ENCODE peak calls at places on chromosomes 7 and 10, in eight cellular contexts. B, T, J, W, P, H, Z and I are unnamed samples.

GRCh38 chr7:31095286-31096197 is 43.4 kb downstream of the ADCYAP1R1 start:
- DNase-seq in T (peak), J (no peak), H (peak), B (no peak), P (no peak), W (no peak), Z (no peak), I (no peak)

GRCh38 chr10:119090968-119091367 is 10.4 kb upstream of the EIF3A start:
- DNase-seq in W (peak), P (peak), T (peak), H (no peak), Z (no peak), B (no peak), J (peak), I (peak)

GRCh38 chr10:24723788-24724380 is at the start of gene ARHGAP21:
- DNase-seq in Z (peak), W (no peak), T (peak), B (peak), H (peak), J (peak), P (peak), I (no peak)

GRCh38 chr10:62068464-62068863 is 167.0 kb downstream of the ARID5B start:
- DNase-seq in J (no peak), W (no peak), Z (no peak), T (no peak), B (no peak), H (no peak), P (no peak), I (no peak)

GRCh38 chr10:47013469-47014169 is 102.4 kb downstream of the PTPN20 start:
- DNase-seq in H (no peak), W (no peak), P (no peak), J (no peak), T (no peak), Z (no peak), B (no peak), I (no peak)

GRCh38 chr10:98251399-98251798 is 16.6 kb downstream of the LOXL4 start:
- DNase-seq in W (no peak), B (no peak), P (no peak), Z (no peak), H (no peak), J (no peak), T (no peak), I (no peak)

GRCh38 chr7:155979566-155979965 is 167.3 kb upstream of the SHH start:
- DNase-seq in P (no peak), W (no peak), T (no peak), B (no peak), H (peak), J (no peak), Z (no peak), I (no peak)

GRCh38 chr7:4712371-4713182 is 30.5 kb downstream of the FOXK1 start:
- DNase-seq in P (peak), H (no peak), T (no peak), B (peak), W (no peak), Z (no peak), J (peak), I (no peak)

GRCh38 chr10:75358121-75358520 is 43.4 kb downstream of the ZNF503 start:
- DNase-seq in T (no peak), H (no peak), B (no peak), J (no peak), Z (no peak), W (no peak), P (no peak), I (no peak)

GRCh38 chr10:80996615-80997193 is 459.0 kb downstream of the SH2D4B start:
- DNase-seq in W (no peak), P (no peak), T (no peak), B (no peak), H (no peak), Z (no peak), J (no peak), I (no peak)

GRCh38 chr7:107594961-107595737 is 15.1 kb downstream of the BCAP29 start:
- DNase-seq in W (no peak), H (no peak), P (peak), B (no peak), J (peak), T (peak), Z (no peak), I (peak)

GRCh38 chr7:22809902-22810642 is 12.6 kb downstream of the TOMM7 start:
- DNase-seq in W (no peak), H (no peak), T (no peak), J (no peak), B (peak), P (no peak), Z (no peak), I (no peak)

GRCh38 chr10:16183989-16184643 is 252.7 kb upstream of the PTER start:
- DNase-seq in P (no peak), H (no peak), T (no peak), Z (no peak), W (no peak), B (no peak), J (no peak), I (no peak)

GRCh38 chr10:129589546-129589945 is 122.5 kb downstream of the MGMT start:
- DNase-seq in B (no peak), T (no peak), H (no peak), Z (no peak), W (no peak), P (no peak), J (no peak), I (no peak)

GRCh38 chr7:130149575-130150139 is 55.5 kb downstream of the TMEM209 start:
- DNase-seq in P (no peak), B (peak), T (no peak), W (no peak), J (no peak), H (peak), Z (no peak), I (no peak)

GRCh38 chr10:124562425-124563060 is 100.9 kb downstream of the LHPP start:
- DNase-seq in J (no peak), B (no peak), H (no peak), Z (no peak), P (peak), W (no peak), T (no peak), I (no peak)

GRCh38 chr10:24873281-24873683 is 79.1 kb downstream of the PRTFDC1 start:
- DNase-seq in Z (peak), J (peak), B (peak), T (no peak), H (no peak), P (peak), W (no peak), I (peak)

GRCh38 chr7:24378871-24379608 is 95.0 kb downstream of the NPY start:
- DNase-seq in W (peak), B (peak), Z (no peak), J (peak), H (no peak), T (peak), P (peak), I (peak)

GRCh38 chr10:72030762-72031543 is 57.4 kb downstream of the SPOCK2 start:
- DNase-seq in W (no peak), T (no peak), H (no peak), Z (no peak), J (no peak), P (no peak), B (peak), I (no peak)

GRCh38 chr7:150503581-150503980 is 11.1 kb upstream of the GIMAP7 start:
- DNase-seq in B (no peak), W (no peak), P (no peak), H (no peak), Z (no peak), T (no peak), J (no peak), I (no peak)

GRCh38 chr10:132687893-132688579 is 97.9 kb downstream of the NKX6-2 start:
- DNase-seq in W (no peak), T (peak), P (no peak), B (no peak), H (peak), Z (no peak), J (no peak), I (no peak)

GRCh38 chr10:125157473-125157865 is 2.9 kb downstream of the CTBP2 start:
- DNase-seq in T (no peak), B (no peak), H (no peak), Z (no peak), W (no peak), J (no peak), P (no peak), I (no peak)

GRCh38 chr7:194996-195829 is 2.8 kb downstream of the FAM20C start:
- DNase-seq in W (no peak), J (no peak), H (no peak), Z (no peak), B (no peak), T (no peak), P (peak), I (no peak)

GRCh38 chr7:150869467-150869866 is 17.1 kb downstream of the AOC1 start:
- DNase-seq in B (no peak), Z (no peak), H (no peak), J (no peak), T (no peak), W (no peak), P (no peak), I (no peak)

GRCh38 chr7:82945480-82945879 is 217.2 kb downstream of the PCLO start:
- DNase-seq in B (no peak), P (no peak), Z (no peak), T (no peak), W (no peak), H (no peak), J (no peak), I (no peak)

GRCh38 chr10:79224263-79224949 is 122.9 kb upstream of the PPIF start:
- DNase-seq in Z (no peak), B (no peak), H (no peak), T (no peak), W (no peak), P (no peak), J (no peak), I (no peak)

GRCh38 chr7:148699024-148699771 is 495 bp downstream of the CUL1 start:
- DNase-seq in W (no peak), T (no peak), Z (peak), P (peak), B (peak), J (no peak), H (peak), I (no peak)

GRCh38 chr10:21820952-21821351 is 182.6 kb downstream of the DNAJC1 start:
- DNase-seq in Z (no peak), P (no peak), J (no peak), H (no peak), B (no peak), W (no peak), T (no peak), I (no peak)

GRCh38 chr7:6437251-6437650 is 10.5 kb downstream of the DAGLB start:
- DNase-seq in Z (no peak), J (no peak), P (no peak), H (no peak), B (no peak), T (no peak), W (no peak), I (no peak)

GRCh38 chr7:6438427-6438826 is 9.3 kb downstream of the DAGLB start:
- DNase-seq in B (no peak), J (no peak), Z (no peak), H (no peak), T (no peak), P (no peak), W (no peak), I (no peak)

GRCh38 chr7:6433814-6434630 is 13.7 kb downstream of the DAGLB start:
- DNase-seq in P (no peak), Z (no peak), T (no peak), W (no peak), J (no peak), H (no peak), B (no peak), I (no peak)

GRCh38 chr7:6436385-6436685 is 11.4 kb downstream of the DAGLB start:
- DNase-seq in W (no peak), T (no peak), P (no peak), J (no peak), B (peak), H (no peak), Z (no peak), I (no peak)

GRCh38 chr7:6435486-6436384 is 12.0 kb downstream of the DAGLB start:
- DNase-seq in W (no peak), P (peak), H (peak), J (peak), T (no peak), Z (peak), B (peak), I (peak)
- H3K4me3 ChIP-seq in W (no peak), P (no peak), H (peak), J (no peak), T (no peak), Z (peak), B (no peak), I (no peak)

GRCh38 chr7:28362812-28363211 is 49.5 kb upstream of the CREB5 start:
- DNase-seq in Z (no peak), H (no peak), W (no peak), T (no peak), B (no peak), J (no peak), P (peak), I (no peak)
- TF ChIP-seq CTCF in Z (no peak), H (no peak), W (peak), T (peak), B (no peak), J (peak), P (peak), I (no peak)

DNA sequence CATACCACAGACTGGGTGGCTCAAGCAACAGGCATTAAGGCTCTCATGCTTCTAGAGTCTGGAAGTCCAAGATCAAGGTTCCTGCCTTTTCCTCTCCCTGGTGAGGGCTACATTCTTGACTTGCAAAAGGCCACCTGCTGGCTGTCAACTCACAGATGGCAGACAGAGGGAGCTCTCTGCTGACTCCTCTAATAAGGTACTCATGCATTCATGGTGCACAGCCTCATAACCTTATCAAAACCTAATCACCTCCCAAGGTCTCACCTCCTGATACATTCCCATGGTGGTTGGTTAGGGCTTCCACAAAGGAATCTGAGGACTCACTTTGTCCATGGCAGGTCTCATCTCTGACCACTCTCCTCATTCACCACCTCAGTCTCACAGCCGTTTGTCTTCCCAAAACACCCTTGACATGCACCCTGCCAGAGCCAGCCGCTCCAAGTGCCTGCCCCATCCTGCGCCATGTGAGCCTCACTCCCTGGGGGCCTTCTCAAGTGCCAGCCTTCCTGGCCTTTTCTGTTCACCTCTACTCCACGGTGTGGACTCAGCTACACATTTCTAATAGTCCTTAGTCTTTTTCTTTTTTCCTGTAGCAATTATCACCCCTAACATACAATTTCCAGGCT is 400.3 kb upstream of the ADARB2 start:
- DNase-seq in H (no peak), Z (no peak), J (no peak), P (no peak), B (peak), T (no peak), W (no peak), I (no peak)
- H3K4me3 ChIP-seq in H (no peak), Z (no peak), J (no peak), P (no peak), B (no peak), T (no peak), W (no peak), I (no peak)

DNA sequence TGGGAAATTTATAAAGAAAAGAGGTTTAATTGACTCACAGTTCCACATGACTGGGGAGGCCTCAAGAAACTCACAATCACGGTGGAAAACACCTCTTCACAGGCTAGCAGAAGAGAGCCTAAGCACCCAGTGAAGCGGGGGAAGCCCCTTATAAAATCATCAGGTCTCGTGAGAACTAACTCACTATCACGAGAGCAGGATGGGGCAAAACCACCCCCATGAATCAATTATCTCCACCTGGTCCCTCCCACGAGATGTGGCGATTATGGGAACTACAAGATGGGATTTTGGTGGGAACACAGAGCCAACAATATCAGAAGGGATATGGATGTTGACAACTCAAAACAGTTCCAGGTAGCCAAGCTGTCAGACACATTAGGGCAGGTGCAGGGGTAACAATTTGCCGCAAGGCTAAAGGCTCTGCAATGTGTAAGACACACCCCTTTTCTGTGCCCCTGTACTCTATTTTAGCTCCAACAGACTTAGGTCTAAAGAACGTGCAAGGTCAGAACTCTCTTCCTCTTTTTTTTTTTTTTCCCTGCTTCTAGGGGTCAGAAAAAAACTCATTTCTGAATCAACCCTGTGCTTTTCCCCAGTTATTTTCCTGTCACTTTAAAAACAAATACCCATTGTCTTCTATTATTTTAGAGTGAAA is 30.7 kb upstream of the RBM20 start:
- DNase-seq in J (no peak), Z (no peak), H (no peak), B (no peak), T (no peak), P (no peak), W (no peak), I (no peak)
- TF ChIP-seq CTCF in J (peak), Z (no peak), H (no peak), B (no peak), T (no peak), P (no peak), W (peak), I (no peak)

DNA sequence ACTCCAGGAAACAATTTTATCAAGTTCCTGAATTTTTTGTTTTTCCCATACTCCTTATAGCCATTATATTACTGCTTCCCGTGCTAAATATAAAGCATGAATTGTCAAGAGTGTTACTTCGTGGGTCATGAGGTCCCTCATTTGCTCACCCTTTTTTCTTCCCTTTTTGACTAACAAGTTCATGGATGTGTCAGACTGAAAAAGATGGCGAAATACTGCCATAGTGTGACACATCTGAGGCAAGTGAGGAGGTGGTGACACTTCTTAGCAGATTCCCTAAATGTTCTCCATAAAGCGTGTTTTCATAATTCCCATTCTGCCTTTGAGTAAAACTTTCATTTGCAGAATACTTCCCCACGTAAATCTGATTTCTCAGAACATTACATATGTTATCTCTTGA is 269.6 kb upstream of the FZD1 start:
- DNase-seq in T (no peak), B (no peak), W (no peak), Z (no peak), H (no peak), P (peak), J (no peak), I (no peak)
- H3K4me3 ChIP-seq in T (no peak), B (no peak), W (no peak), Z (no peak), H (no peak), P (no peak), J (no peak), I (no peak)

GRCh38 chr10:30583778-30584415 is 45.7 kb downstream of the LYZL2 start:
- DNase-seq in J (peak), Z (peak), T (no peak), H (no peak), B (peak), W (peak), P (peak), I (peak)

GRCh38 chr10:30589441-30589840 is 40.1 kb downstream of the LYZL2 start:
- DNase-seq in J (no peak), H (peak), P (no peak), T (no peak), W (no peak), B (no peak), Z (no peak), I (no peak)

GRCh38 chr10:30586828-30587227 is 42.7 kb downstream of the LYZL2 start:
- DNase-seq in Z (no peak), H (no peak), W (no peak), T (no peak), J (no peak), P (no peak), B (no peak), I (no peak)

GRCh38 chr10:30591249-30591670 is 38.3 kb downstream of the LYZL2 start:
- DNase-seq in P (peak), W (peak), Z (no peak), T (no peak), B (peak), J (peak), H (no peak), I (peak)

DNA sequence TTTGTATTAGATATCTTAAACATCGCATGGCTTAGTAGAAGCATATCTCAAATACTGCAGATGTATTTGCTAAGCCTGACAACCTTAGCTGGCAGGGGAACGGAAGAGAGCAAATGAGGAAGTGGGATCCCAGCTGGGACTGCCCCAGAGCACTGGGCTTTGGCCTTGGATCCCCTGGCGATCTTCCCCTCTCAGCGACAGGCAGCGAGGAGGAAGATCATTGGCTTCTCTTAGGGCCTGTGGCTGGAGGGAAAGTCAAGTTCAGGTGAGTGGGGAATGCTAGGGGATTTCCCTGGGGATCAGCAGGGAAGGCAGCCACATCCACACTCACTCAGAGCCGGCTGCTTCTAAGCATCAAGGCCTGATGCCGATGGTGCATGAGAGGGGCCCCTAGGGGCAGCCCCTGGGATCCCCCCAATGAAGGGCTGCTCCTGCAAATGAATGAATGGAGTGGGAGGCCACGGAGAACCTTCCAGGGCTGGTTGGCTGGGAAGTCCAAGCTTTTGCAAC is 42.0 kb downstream of the LYZL2 start:
- DNase-seq in H (peak), Z (peak), W (no peak), T (no peak), B (peak), J (no peak), P (no peak), I (no peak)
- TF ChIP-seq CTCF in H (no peak), Z (no peak), W (no peak), T (no peak), B (no peak), J (no peak), P (no peak), I (no peak)

GRCh38 chr10:101967713-101968112 is 88.3 kb downstream of the ARMH3 start:
- DNase-seq in W (no peak), P (peak), T (no peak), H (no peak), Z (no peak), B (no peak), J (peak), I (no peak)

GRCh38 chr10:101968910-101969321 is 87.1 kb downstream of the ARMH3 start:
- DNase-seq in B (no peak), T (no peak), H (no peak), J (no peak), Z (no peak), P (no peak), W (no peak), I (no peak)

GRCh38 chr10:101967119-101967518 is 88.9 kb downstream of the ARMH3 start:
- DNase-seq in T (no peak), B (no peak), W (no peak), J (no peak), P (no peak), H (no peak), Z (no peak), I (no peak)

GRCh38 chr10:101968286-101968685 is 87.7 kb downstream of the ARMH3 start:
- DNase-seq in Z (no peak), P (no peak), T (no peak), W (no peak), J (no peak), B (no peak), H (no peak), I (no peak)

GRCh38 chr10:101969496-101969895 is 86.5 kb downstream of the ARMH3 start:
- DNase-seq in T (no peak), B (no peak), Z (no peak), W (no peak), H (no peak), J (no peak), P (no peak), I (no peak)
- H3K4me3 ChIP-seq in T (no peak), B (no peak), Z (no peak), W (no peak), H (no peak), J (no peak), P (no peak), I (no peak)